ENCODE peak calls at places on chromosomes 16 and 17, in five cellular contexts. One of them, this sample, is unnamed.

GRCh38 chr16:30166202-30166902 is 17.1 kb upstream of the CORO1A start:
- DNase-seq in left ventricle myocardium inferior: no peak
- DNase-seq in esophagus squamous epithelium: no peak
- DNase-seq in uterus: no peak
- DNase-seq in HCT116: no peak
- DNase-seq in this sample: no peak

GRCh38 chr17:38569701-38570512 is 35.8 kb downstream of the SRCIN1 start:
- DNase-seq in left ventricle myocardium inferior: no peak
- DNase-seq in esophagus squamous epithelium: no peak
- DNase-seq in uterus: no peak
- DNase-seq in HCT116: no peak
- DNase-seq in this sample: no peak

GRCh38 chr17:80864751-80865150 is 126.9 kb upstream of the CHMP6 start:
- DNase-seq in left ventricle myocardium inferior: no peak
- DNase-seq in esophagus squamous epithelium: no peak
- DNase-seq in uterus: no peak
- DNase-seq in HCT116: no peak
- DNase-seq in this sample: peak; percentile 20

GRCh38 chr16:30377812-30378235 is 3.2 kb downstream of the MYL11 start:
- DNase-seq in left ventricle myocardium inferior: peak; percentile 95
- DNase-seq in esophagus squamous epithelium: peak; percentile 64
- DNase-seq in uterus: peak; percentile 95
- DNase-seq in HCT116: peak; percentile 85
- DNase-seq in this sample: peak; percentile 98

GRCh38 chr17:13888043-13888442 is 181.3 kb upstream of the COX10 start:
- DNase-seq in left ventricle myocardium inferior: peak; percentile 20
- DNase-seq in esophagus squamous epithelium: no peak
- DNase-seq in uterus: no peak
- DNase-seq in HCT116: no peak
- DNase-seq in this sample: no peak

GRCh38 chr16:68374251-68374805 is 63.5 kb downstream of the PRMT7 start:
- DNase-seq in left ventricle myocardium inferior: no peak
- DNase-seq in esophagus squamous epithelium: no peak
- DNase-seq in uterus: no peak
- DNase-seq in HCT116: no peak
- DNase-seq in this sample: no peak

GRCh38 chr16:50774960-50775359 is 33.1 kb downstream of the CYLD start:
- DNase-seq in left ventricle myocardium inferior: no peak
- DNase-seq in esophagus squamous epithelium: no peak
- DNase-seq in uterus: no peak
- DNase-seq in HCT116: no peak
- DNase-seq in this sample: no peak

GRCh38 chr17:29617481-29618271 is 5.0 kb downstream of the CORO6 start:
- DNase-seq in left ventricle myocardium inferior: peak; percentile 81
- DNase-seq in esophagus squamous epithelium: no peak
- DNase-seq in uterus: peak; percentile 59
- DNase-seq in HCT116: peak; percentile 50
- DNase-seq in this sample: peak; percentile 86

GRCh38 chr16:20865420-20866126 is 34.6 kb downstream of the DCUN1D3 start:
- DNase-seq in left ventricle myocardium inferior: no peak
- DNase-seq in esophagus squamous epithelium: no peak
- DNase-seq in uterus: no peak
- DNase-seq in HCT116: peak; percentile 51
- DNase-seq in this sample: no peak

GRCh38 chr17:78355045-78355641 is 4.7 kb downstream of the SOCS3 start:
- DNase-seq in left ventricle myocardium inferior: no peak
- DNase-seq in esophagus squamous epithelium: no peak
- DNase-seq in uterus: no peak
- DNase-seq in HCT116: no peak
- DNase-seq in this sample: no peak

GRCh38 chr16:23137256-23137655 is 12.0 kb downstream of the USP31 start:
- DNase-seq in left ventricle myocardium inferior: no peak
- DNase-seq in esophagus squamous epithelium: no peak
- DNase-seq in uterus: no peak
- DNase-seq in HCT116: no peak
- DNase-seq in this sample: no peak

GRCh38 chr16:80924372-80924978 is 82.2 kb downstream of the CMC2 start:
- DNase-seq in left ventricle myocardium inferior: peak; percentile 36
- DNase-seq in esophagus squamous epithelium: no peak
- DNase-seq in uterus: no peak
- DNase-seq in HCT116: peak; percentile 58
- DNase-seq in this sample: no peak

GRCh38 chr17:15883617-15884111 is 61.3 kb upstream of the ADORA2B start:
- DNase-seq in left ventricle myocardium inferior: no peak
- DNase-seq in esophagus squamous epithelium: no peak
- DNase-seq in uterus: no peak
- DNase-seq in HCT116: peak; percentile 2
- DNase-seq in this sample: no peak

GRCh38 chr17:2081564-2081963 is 26.7 kb downstream of the HIC1 start:
- DNase-seq in left ventricle myocardium inferior: no peak
- DNase-seq in esophagus squamous epithelium: no peak
- DNase-seq in uterus: no peak
- DNase-seq in HCT116: no peak
- DNase-seq in this sample: no peak
- H3K4me1 ChIP-seq in left ventricle myocardium inferior: peaks cover 58% of the 10 kb centered on the region
- H3K4me1 ChIP-seq in esophagus squamous epithelium: peaks cover 27% of the 10 kb centered on the region
- H3K4me1 ChIP-seq in uterus: peaks cover 12% of the 10 kb centered on the region
- H3K4me1 ChIP-seq in HCT116: peaks cover 16% of the 10 kb centered on the region
- H3K4me1 ChIP-seq in this sample: no peaks in the 10 kb centered on the region

GRCh38 chr17:76546556-76547182 is 6.8 kb downstream of the PRCD start:
- DNase-seq in left ventricle myocardium inferior: no peak
- DNase-seq in esophagus squamous epithelium: no peak
- DNase-seq in uterus: no peak
- DNase-seq in HCT116: no peak
- DNase-seq in this sample: no peak

GRCh38 chr17:76547183-76547641 is 7.4 kb downstream of the PRCD start:
- DNase-seq in left ventricle myocardium inferior: peak; percentile 47
- DNase-seq in esophagus squamous epithelium: no peak
- DNase-seq in uterus: peak; percentile 57
- DNase-seq in HCT116: no peak
- DNase-seq in this sample: no peak

GRCh38 chr17:76549215-76549518 is 9.3 kb downstream of the PRCD start:
- DNase-seq in left ventricle myocardium inferior: peak; percentile 11
- DNase-seq in esophagus squamous epithelium: no peak
- DNase-seq in uterus: no peak
- DNase-seq in HCT116: no peak
- DNase-seq in this sample: no peak

GRCh38 chr17:76548378-76549214 is 8.8 kb downstream of the PRCD start:
- DNase-seq in left ventricle myocardium inferior: no peak
- DNase-seq in esophagus squamous epithelium: no peak
- DNase-seq in uterus: no peak
- DNase-seq in HCT116: no peak
- DNase-seq in this sample: no peak

DNA sequence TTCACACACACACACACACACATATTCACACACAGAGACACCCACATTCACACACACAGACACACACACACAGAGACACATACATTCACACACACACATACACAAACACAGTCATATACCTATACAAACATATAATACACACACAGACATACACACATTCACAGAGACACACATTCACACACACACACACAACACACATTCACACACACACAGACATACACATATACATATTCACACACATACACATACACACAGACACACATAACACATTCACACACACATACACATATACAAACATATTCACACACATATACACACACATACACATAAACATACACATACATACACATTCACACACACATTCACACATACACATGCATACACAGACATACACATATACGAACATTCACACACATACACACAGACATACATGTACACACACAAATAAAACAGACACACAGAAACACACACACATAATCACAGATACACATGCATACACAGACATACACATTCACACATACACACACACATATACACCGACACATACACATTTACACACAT is 7.9 kb downstream of the PRCD start:
- DNase-seq in left ventricle myocardium inferior: no peak
- DNase-seq in esophagus squamous epithelium: no peak
- DNase-seq in uterus: no peak
- DNase-seq in HCT116: no peak
- DNase-seq in this sample: no peak
- H3K4me1 ChIP-seq in left ventricle myocardium inferior: peaks cover 63% of the 10 kb centered on the region
- H3K4me1 ChIP-seq in esophagus squamous epithelium: peaks cover 16% of the 10 kb centered on the region
- H3K4me1 ChIP-seq in uterus: peaks cover 3% of the 10 kb centered on the region
- H3K4me1 ChIP-seq in HCT116: peaks cover 13% of the 10 kb centered on the region
- H3K4me1 ChIP-seq in this sample: peaks cover 29% of the 10 kb centered on the region

GRCh38 chr17:72394531-72394930 is 273.7 kb downstream of the SOX9 start:
- DNase-seq in left ventricle myocardium inferior: no peak
- DNase-seq in esophagus squamous epithelium: no peak
- DNase-seq in uterus: no peak
- DNase-seq in HCT116: no peak
- DNase-seq in this sample: no peak

GRCh38 chr17:72392056-72393010 is 271.5 kb downstream of the SOX9 start:
- DNase-seq in left ventricle myocardium inferior: no peak
- DNase-seq in esophagus squamous epithelium: no peak
- DNase-seq in uterus: no peak
- DNase-seq in HCT116: no peak
- DNase-seq in this sample: no peak

GRCh38 chr17:72396121-72396520 is 275.3 kb downstream of the SOX9 start:
- DNase-seq in left ventricle myocardium inferior: no peak
- DNase-seq in esophagus squamous epithelium: no peak
- DNase-seq in uterus: no peak
- DNase-seq in HCT116: no peak
- DNase-seq in this sample: no peak

GRCh38 chr17:72390675-72391501 is 270.1 kb downstream of the SOX9 start:
- DNase-seq in left ventricle myocardium inferior: no peak
- DNase-seq in esophagus squamous epithelium: no peak
- DNase-seq in uterus: no peak
- DNase-seq in HCT116: no peak
- DNase-seq in this sample: no peak

DNA sequence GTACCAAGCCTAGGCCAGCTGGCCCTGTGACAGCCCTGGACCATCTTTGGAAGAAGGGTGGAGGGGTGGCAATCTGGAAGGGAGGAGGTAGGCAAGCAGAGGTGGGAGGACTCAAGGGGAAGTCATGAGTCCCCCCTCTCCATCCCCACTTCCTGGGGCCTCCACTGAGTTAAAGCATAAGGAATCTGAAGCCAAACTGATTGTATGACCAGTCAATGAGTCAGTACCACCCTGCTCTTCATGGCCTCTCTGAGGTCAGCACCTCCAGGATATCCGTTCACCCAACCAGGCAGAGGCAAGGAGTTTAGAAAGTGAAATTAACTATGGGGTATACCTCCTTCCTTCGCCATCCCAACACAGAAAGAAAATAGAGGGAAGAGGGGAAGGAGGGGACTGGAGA is 272.7 kb downstream of the SOX9 start:
- DNase-seq in left ventricle myocardium inferior: no peak
- DNase-seq in esophagus squamous epithelium: no peak
- DNase-seq in uterus: no peak
- DNase-seq in HCT116: peak; percentile 81
- DNase-seq in this sample: no peak
- H3K4me1 ChIP-seq in left ventricle myocardium inferior: no peaks in the 10 kb centered on the region
- H3K4me1 ChIP-seq in esophagus squamous epithelium: no peaks in the 10 kb centered on the region
- H3K4me1 ChIP-seq in uterus: no peaks in the 10 kb centered on the region
- H3K4me1 ChIP-seq in HCT116: peaks cover 95% of the 10 kb centered on the region
- H3K4me1 ChIP-seq in this sample: no peaks in the 10 kb centered on the region

DNA sequence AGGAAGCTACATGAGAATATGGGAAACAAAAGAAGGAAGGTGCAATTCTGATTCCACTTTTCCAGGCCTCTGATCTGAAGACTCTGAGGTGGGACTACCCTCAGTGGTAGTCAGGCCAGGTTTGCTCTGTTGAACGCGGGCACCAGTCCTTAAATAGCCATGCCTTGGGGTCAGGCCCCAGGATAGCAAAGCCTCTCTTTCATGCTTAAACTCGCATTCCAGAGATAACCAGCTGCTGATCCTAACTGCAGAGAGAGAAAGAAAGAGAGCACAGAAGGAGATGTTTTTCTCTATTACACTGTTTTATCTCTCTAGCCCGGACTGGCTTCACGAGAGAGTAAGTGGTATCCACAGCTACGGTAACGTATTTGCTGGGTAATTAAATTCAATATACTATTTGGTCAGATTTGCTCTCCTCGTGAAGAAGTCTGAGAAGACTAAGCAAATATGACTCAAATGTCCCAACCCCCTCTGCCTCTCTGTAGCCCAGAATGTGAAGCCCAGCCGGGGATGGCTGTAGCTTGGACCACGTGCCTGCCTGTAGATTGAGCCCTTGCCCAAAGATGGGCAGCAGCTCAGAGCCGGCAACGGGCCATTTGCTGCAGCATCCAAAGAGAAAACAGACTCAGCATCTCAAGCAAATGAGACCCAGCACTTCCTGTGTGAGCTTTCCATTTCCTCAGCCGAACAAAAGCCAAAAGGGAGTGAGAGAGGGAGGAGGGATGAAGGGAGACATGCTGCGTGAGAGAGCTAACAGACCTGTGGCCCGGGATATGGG is 122.2 kb downstream of the SMG6 start:
- DNase-seq in left ventricle myocardium inferior: peak; percentile 76
- DNase-seq in esophagus squamous epithelium: no peak
- DNase-seq in uterus: peak; percentile 87
- DNase-seq in HCT116: no peak
- DNase-seq in this sample: peak; percentile 94
- H3K4me1 ChIP-seq in left ventricle myocardium inferior: peaks cover 70% of the 10 kb centered on the region
- H3K4me1 ChIP-seq in esophagus squamous epithelium: peaks cover 21% of the 10 kb centered on the region
- H3K4me1 ChIP-seq in uterus: peaks cover 40% of the 10 kb centered on the region
- H3K4me1 ChIP-seq in HCT116: no peaks in the 10 kb centered on the region
- H3K4me1 ChIP-seq in this sample: no peaks in the 10 kb centered on the region

DNA sequence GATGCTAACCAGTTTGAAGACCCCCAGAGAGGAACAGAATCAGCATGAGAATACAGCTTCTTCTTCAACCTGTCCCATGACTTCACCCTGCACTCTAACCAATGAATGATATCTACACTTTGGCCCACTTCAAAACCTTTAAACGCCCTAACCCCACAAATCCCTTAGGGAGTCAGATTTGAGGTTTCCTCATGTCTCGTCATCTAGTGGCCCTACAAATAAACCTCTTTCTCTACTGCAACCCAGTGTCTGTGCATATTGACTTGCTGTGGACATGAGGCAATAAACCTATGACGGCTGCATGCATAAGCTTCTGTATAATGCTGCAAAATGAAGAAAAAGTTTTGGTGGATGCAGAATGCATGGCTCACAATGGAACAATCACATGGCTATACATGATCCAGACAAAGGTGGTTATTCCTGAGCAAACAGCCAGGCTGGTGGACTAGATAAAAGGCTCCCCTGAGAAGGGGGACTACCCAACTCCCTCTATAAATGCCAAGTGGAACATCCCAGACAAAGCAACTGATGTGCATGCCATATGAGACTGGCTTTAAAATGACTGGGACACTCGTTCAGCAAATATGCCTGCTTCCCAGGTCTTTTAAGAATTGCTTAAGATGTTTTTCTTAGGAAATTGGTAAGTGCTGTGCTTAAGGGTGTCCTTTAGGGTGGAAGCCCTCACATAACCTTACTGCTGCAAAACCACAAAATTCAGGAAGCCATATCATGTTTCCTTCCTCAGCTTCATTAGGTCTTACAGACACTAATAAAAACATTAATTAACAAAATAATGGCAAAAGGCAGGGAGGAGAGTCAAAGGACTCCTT is 12.2 kb downstream of the N4BP1 start:
- DNase-seq in left ventricle myocardium inferior: no peak
- DNase-seq in esophagus squamous epithelium: no peak
- DNase-seq in uterus: no peak
- DNase-seq in HCT116: no peak
- DNase-seq in this sample: no peak
- H3K4me1 ChIP-seq in left ventricle myocardium inferior: peaks cover 74% of the 10 kb centered on the region
- H3K4me1 ChIP-seq in esophagus squamous epithelium: peaks cover 7% of the 10 kb centered on the region
- H3K4me1 ChIP-seq in uterus: no peaks in the 10 kb centered on the region
- H3K4me1 ChIP-seq in HCT116: no peaks in the 10 kb centered on the region
- H3K4me1 ChIP-seq in this sample: no peaks in the 10 kb centered on the region

GRCh38 chr17:50141026-50141749 is 9.3 kb downstream of the PPP1R9B start:
- DNase-seq in left ventricle myocardium inferior: no peak
- DNase-seq in esophagus squamous epithelium: no peak
- DNase-seq in uterus: no peak
- DNase-seq in HCT116: no peak
- DNase-seq in this sample: no peak
- H3K4me1 ChIP-seq in left ventricle myocardium inferior: peaks cover 61% of the 10 kb centered on the region
- H3K4me1 ChIP-seq in esophagus squamous epithelium: peaks cover 32% of the 10 kb centered on the region
- H3K4me1 ChIP-seq in uterus: no peaks in the 10 kb centered on the region
- H3K4me1 ChIP-seq in HCT116: peaks cover 9% of the 10 kb centered on the region
- H3K4me1 ChIP-seq in this sample: no peaks in the 10 kb centered on the region

This sample was measured in sigmoid colon.